ENCODE peak calls at places on chromosomes 3 and 15, in nine cellular contexts. M, G, Q, F, W, Y, L, J and R are unnamed samples.

GRCh38 chr15:51162865-51163762 is 68.4 kb upstream of the TNFAIP8L3 start:
- DNase-seq in M (peak), G (peak), Q (peak), F (peak), W (peak), Y (peak), L (peak), J (peak), R (peak)

GRCh38 chr3:1439395-1439794 is 346.6 kb downstream of the CNTN6 start:
- DNase-seq in M (no peak), G (peak), Q (peak), F (peak), W (no peak), Y (no peak), L (no peak), J (no peak), R (no peak)

GRCh38 chr3:119781330-119782198 is at the start of gene NR1I2:
- DNase-seq in M (no peak), G (no peak), Q (no peak), F (no peak), W (no peak), Y (no peak), L (no peak), J (no peak), R (no peak)

GRCh38 chr15:95590533-95591044 is 739.9 kb upstream of the NR2F2 start:
- DNase-seq in M (no peak), G (no peak), Q (no peak), F (no peak), W (peak), Y (no peak), L (no peak), J (no peak), R (no peak)

GRCh38 chr3:159829056-159829995 is 159.3 kb upstream of the IL12A start:
- DNase-seq in M (no peak), G (no peak), Q (peak), F (no peak), W (peak), Y (no peak), L (peak), J (peak), R (no peak)

GRCh38 chr3:126676919-126677705 is 22.2 kb upstream of the TXNRD3 start:
- DNase-seq in M (no peak), G (peak), Q (no peak), F (no peak), W (peak), Y (no peak), L (no peak), J (no peak), R (no peak)

GRCh38 chr15:71515375-71516186 is 294.8 kb upstream of the NR2E3 start:
- DNase-seq in M (peak), G (no peak), Q (peak), F (no peak), W (no peak), Y (no peak), L (no peak), J (peak), R (no peak)

GRCh38 chr15:81955709-81956108 is 90.1 kb downstream of the MEX3B start:
- DNase-seq in M (peak), G (no peak), Q (no peak), F (no peak), W (peak), Y (no peak), L (no peak), J (no peak), R (peak)

GRCh38 chr15:59879506-59879905 is 124.6 kb upstream of the FOXB1 start:
- DNase-seq in M (peak), G (peak), Q (no peak), F (no peak), W (peak), Y (no peak), L (no peak), J (no peak), R (no peak)

GRCh38 chr3:74643636-74644035 is 29.2 kb upstream of the CNTN3 start:
- DNase-seq in M (no peak), G (peak), Q (no peak), F (no peak), W (peak), Y (peak), L (no peak), J (peak), R (no peak)

DNA sequence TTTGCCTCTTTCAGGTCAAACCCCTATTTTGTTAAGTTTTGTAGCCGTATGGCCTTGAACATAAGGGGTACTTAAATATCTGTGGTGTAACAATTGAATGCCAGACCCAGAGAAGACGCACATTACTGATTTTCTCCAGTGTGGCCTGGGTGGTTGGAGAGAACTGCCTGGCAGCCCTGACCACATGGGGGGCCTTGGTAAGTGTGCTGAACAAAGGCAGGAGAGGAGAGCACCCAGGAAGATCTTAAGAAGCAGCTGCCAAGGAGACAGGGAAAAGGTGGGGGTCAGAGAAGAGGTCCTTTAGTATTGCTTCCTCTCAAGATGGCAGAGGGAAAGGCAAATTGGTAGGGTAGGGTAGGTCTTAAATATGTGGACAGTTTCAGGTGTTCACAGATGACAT is 35.7 kb downstream of the TRANK1 start:
- DNase-seq in M (no peak), G (no peak), Q (no peak), F (no peak), W (no peak), Y (no peak), L (no peak), J (no peak), R (no peak)
- H3K4me3 ChIP-seq in M (no peak), G (no peak), Q (no peak), F (peak), W (no peak), Y (no peak), L (no peak), J (no peak), R (no peak)

GRCh38 chr3:123376451-123377172 is 72.3 kb downstream of the ADCY5 start:
- DNase-seq in M (no peak), G (no peak), Q (no peak), F (no peak), W (no peak), Y (no peak), L (no peak), J (no peak), R (no peak)
- TF ChIP-seq CTCF in M (no peak), G (no peak), Q (no peak), F (no peak), W (no peak), Y (no peak), L (no peak), J (no peak), R (no peak)

DNA sequence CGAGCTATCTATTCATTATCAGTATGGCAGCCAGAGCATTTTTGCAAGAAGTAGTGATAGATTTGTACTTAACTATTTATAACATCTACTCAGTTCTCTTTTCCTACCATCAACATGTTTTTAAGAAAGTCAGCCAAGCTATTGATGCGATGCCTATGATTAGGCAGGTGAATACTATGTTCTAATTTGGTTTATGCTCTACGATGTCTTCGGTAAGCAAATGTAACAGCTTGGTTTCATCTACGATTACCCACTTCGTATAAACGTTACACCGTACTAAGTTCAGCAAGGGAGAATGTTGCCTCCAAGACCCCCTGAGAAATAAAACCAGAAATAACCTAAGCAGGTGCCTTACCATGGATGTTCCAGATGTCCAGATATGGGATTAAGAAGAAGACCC is 356 bp downstream of the BTLA start:
- DNase-seq in M (no peak), G (no peak), Q (no peak), F (peak), W (no peak), Y (no peak), L (no peak), J (no peak), R (no peak)
- H3K4me3 ChIP-seq in M (no peak), G (no peak), Q (no peak), F (peak), W (no peak), Y (no peak), L (no peak), J (no peak), R (no peak)

GRCh38 chr3:174619244-174619643 is 239.9 kb upstream of the NAALADL2 start:
- DNase-seq in M (no peak), G (no peak), Q (no peak), F (no peak), W (no peak), Y (no peak), L (no peak), J (no peak), R (no peak)

GRCh38 chr3:174620855-174621457 is 238.2 kb upstream of the NAALADL2 start:
- DNase-seq in M (no peak), G (no peak), Q (no peak), F (no peak), W (no peak), Y (no peak), L (no peak), J (no peak), R (no peak)

GRCh38 chr3:174618368-174618767 is 240.8 kb upstream of the NAALADL2 start:
- DNase-seq in M (no peak), G (no peak), Q (no peak), F (no peak), W (peak), Y (no peak), L (no peak), J (no peak), R (peak)

GRCh38 chr3:174620138-174620537 is 239.0 kb upstream of the NAALADL2 start:
- DNase-seq in M (no peak), G (no peak), Q (peak), F (no peak), W (peak), Y (no peak), L (no peak), J (no peak), R (no peak)
- TF ChIP-seq CTCF in M (peak), G (peak), Q (peak), F (peak), W (peak), Y (no peak), L (no peak), J (peak), R (peak)

DNA sequence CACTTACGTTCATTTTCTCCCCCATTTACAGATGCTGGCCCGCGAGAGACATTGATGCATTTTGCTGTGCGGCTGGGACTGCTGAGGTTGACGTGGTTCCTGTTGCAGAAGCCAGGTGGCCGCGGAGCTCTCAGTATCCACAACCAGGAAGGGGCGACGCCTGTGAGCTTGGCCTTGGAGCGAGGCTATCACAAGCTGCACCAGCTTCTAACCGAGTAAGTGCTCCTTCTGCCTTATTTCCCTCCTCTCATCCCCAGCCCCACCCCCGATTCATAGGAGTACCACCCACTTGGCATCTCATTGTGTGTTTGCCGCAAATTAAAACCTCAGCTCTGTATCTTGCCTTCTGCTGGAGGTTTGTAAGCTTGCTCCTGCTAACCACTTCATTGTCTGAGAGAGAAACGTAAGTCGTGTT is 163.3 kb downstream of the AKAP13 start:
- DNase-seq in M (no peak), G (no peak), Q (no peak), F (no peak), W (no peak), Y (no peak), L (no peak), J (peak), R (no peak)
- H3K4me3 ChIP-seq in M (no peak), G (no peak), Q (no peak), F (no peak), W (no peak), Y (no peak), L (no peak), J (no peak), R (no peak)

DNA sequence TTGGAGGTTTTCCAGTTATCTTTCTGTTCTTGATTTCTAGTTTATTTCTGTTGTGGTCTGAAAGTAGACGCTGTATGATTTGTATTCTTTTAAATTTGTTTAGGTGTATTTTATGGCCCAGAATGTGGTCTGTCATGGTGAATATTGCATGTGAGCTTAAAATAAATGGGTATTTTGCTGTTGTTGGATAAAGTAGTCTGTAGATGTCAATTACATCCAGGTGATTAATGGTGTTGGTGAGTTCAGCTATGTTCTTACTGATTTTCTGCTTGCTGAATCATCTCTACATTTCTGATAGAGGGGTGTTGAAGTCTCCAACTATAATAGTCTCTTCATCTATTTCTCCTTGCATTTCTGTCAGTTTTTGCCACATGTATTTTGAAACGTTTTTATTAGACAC is 383.3 kb upstream of the SGO1 start:
- DNase-seq in M (peak), G (no peak), Q (no peak), F (no peak), W (no peak), Y (no peak), L (no peak), J (no peak), R (no peak)
- TF ChIP-seq CTCF in M (no peak), G (no peak), Q (no peak), F (no peak), W (no peak), Y (no peak), L (no peak), J (no peak), R (no peak)

DNA sequence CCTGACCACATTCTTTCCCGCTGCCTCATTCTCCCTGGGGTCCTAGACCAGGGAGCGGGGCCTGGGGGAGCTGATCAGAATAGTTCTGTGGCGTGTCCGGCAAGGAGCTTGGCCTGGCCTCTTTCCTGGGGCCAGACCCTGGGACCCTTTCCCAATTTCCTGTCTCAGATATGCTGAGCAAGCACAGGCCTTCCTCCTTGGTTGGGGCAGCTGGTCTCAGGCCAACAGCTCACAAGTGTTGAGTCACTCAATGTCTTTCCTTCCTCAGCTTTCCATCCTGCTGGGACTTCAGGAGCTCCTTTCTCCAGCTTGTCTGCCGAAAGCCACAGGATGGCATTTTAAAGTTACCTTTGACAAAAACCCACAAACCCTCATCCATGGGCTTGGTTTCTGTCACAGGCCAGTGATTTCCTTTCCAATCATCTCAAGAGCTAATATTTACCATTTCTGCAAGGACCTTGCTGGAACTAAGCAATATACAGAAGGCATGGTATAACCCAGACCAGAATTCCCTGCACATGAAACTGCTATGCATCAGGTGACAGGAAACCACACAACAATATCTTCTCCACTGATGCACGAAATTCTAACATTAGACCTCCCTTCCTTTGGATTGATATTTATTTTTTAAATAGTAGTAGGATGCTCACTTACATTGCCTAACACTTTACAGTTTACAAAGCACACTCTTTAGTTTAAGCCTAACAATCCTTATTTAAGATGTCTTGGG is 19.5 kb upstream of the TIMP4 start:
- DNase-seq in M (peak), G (peak), Q (no peak), F (no peak), W (peak), Y (peak), L (no peak), J (peak), R (no peak)
- H3K4me3 ChIP-seq in M (no peak), G (no peak), Q (no peak), F (no peak), W (no peak), Y (no peak), L (no peak), J (no peak), R (no peak)